ENCODE peak calls at places on chromosome 13, in eight cellular contexts. One of them, this sample, is unnamed.

GRCh38 chr13:84315527-84315926 is 433.3 kb upstream of the SLITRK1 start:
- DNase-seq in ovary: no peak
- DNase-seq in OCI-LY7: no peak
- DNase-seq in AG09309: no peak
- DNase-seq in thyroid gland: no peak
- DNase-seq in foreskin fibroblast: no peak
- DNase-seq in lower leg skin: no peak
- DNase-seq in AG04450: no peak
- DNase-seq in this sample: no peak

GRCh38 chr13:32657309-32657708 is 71.1 kb downstream of the PDS5B start:
- DNase-seq in ovary: no peak
- DNase-seq in OCI-LY7: no peak
- DNase-seq in AG09309: no peak
- DNase-seq in thyroid gland: no peak
- DNase-seq in foreskin fibroblast: no peak
- DNase-seq in lower leg skin: no peak
- DNase-seq in AG04450: no peak
- DNase-seq in this sample: no peak

GRCh38 chr13:110113284-110113764 is 193.6 kb downstream of the COL4A1 start:
- DNase-seq in ovary: no peak
- DNase-seq in OCI-LY7: no peak
- DNase-seq in AG09309: no peak
- DNase-seq in thyroid gland: no peak
- DNase-seq in foreskin fibroblast: peak
- DNase-seq in lower leg skin: no peak
- DNase-seq in AG04450: no peak
- DNase-seq in this sample: no peak

GRCh38 chr13:77300176-77301141 is 26.4 kb downstream of the MYCBP2 start:
- DNase-seq in ovary: no peak
- DNase-seq in OCI-LY7: peak
- DNase-seq in AG09309: peak
- DNase-seq in thyroid gland: no peak
- DNase-seq in foreskin fibroblast: peak
- DNase-seq in lower leg skin: no peak
- DNase-seq in AG04450: peak
- DNase-seq in this sample: peak

GRCh38 chr13:80022146-80022545 is 318.8 kb downstream of the SPRY2 start:
- DNase-seq in ovary: no peak
- DNase-seq in OCI-LY7: no peak
- DNase-seq in AG09309: no peak
- DNase-seq in thyroid gland: no peak
- DNase-seq in foreskin fibroblast: peak
- DNase-seq in lower leg skin: no peak
- DNase-seq in AG04450: no peak
- DNase-seq in this sample: no peak

GRCh38 chr13:24161980-24162517 is 1.5 kb downstream of the SPATA13 start:
- DNase-seq in ovary: no peak
- DNase-seq in OCI-LY7: no peak
- DNase-seq in AG09309: no peak
- DNase-seq in thyroid gland: peak
- DNase-seq in foreskin fibroblast: no peak
- DNase-seq in lower leg skin: no peak
- DNase-seq in AG04450: no peak
- DNase-seq in this sample: no peak

GRCh38 chr13:24605923-24606372 is 74.3 kb upstream of the ATP12A start:
- DNase-seq in ovary: no peak
- DNase-seq in OCI-LY7: no peak
- DNase-seq in AG09309: peak
- DNase-seq in thyroid gland: no peak
- DNase-seq in foreskin fibroblast: peak
- DNase-seq in lower leg skin: no peak
- DNase-seq in AG04450: no peak
- DNase-seq in this sample: peak

GRCh38 chr13:106118050-106118449 is 417.4 kb downstream of the EFNB2 start:
- DNase-seq in ovary: no peak
- DNase-seq in OCI-LY7: no peak
- DNase-seq in AG09309: no peak
- DNase-seq in thyroid gland: no peak
- DNase-seq in foreskin fibroblast: peak
- DNase-seq in lower leg skin: no peak
- DNase-seq in AG04450: no peak
- DNase-seq in this sample: no peak

GRCh38 chr13:84400711-84401110 is 518.4 kb upstream of the SLITRK1 start:
- DNase-seq in ovary: no peak
- DNase-seq in OCI-LY7: no peak
- DNase-seq in AG09309: peak
- DNase-seq in thyroid gland: no peak
- DNase-seq in foreskin fibroblast: peak
- DNase-seq in lower leg skin: no peak
- DNase-seq in AG04450: peak
- DNase-seq in this sample: no peak

GRCh38 chr13:95113601-95114000 is 187.7 kb downstream of the ABCC4 start:
- DNase-seq in ovary: no peak
- DNase-seq in OCI-LY7: no peak
- DNase-seq in AG09309: no peak
- DNase-seq in thyroid gland: no peak
- DNase-seq in foreskin fibroblast: no peak
- DNase-seq in lower leg skin: no peak
- DNase-seq in AG04450: no peak
- DNase-seq in this sample: no peak

GRCh38 chr13:46479691-46480090 is 73.3 kb upstream of the LRCH1 start:
- DNase-seq in ovary: no peak
- DNase-seq in OCI-LY7: no peak
- DNase-seq in AG09309: no peak
- DNase-seq in thyroid gland: no peak
- DNase-seq in foreskin fibroblast: no peak
- DNase-seq in lower leg skin: no peak
- DNase-seq in AG04450: no peak
- DNase-seq in this sample: no peak

GRCh38 chr13:107644136-107644535 is 571.2 kb downstream of the LIG4 start:
- DNase-seq in ovary: no peak
- DNase-seq in OCI-LY7: no peak
- DNase-seq in AG09309: no peak
- DNase-seq in thyroid gland: no peak
- DNase-seq in foreskin fibroblast: no peak
- DNase-seq in lower leg skin: no peak
- DNase-seq in AG04450: no peak
- DNase-seq in this sample: no peak

DNA sequence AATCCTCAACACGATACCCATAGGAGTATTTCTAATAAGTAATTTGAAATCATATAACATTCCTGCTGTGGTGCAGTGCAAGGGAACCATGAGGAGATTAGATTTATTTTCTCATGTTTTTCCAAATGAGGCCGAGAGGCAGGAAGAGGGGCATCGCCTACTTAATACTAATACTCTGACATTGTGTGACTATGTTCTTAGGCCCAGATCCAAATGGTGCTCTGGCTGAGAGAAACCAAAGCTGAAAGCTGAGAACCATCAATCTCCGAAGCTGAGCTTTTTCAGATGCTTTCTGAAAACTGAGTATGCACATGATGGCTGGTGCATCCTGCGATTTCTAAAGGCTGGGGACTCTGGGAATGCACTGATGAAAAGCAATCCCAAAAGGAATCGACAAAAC is 248.0 kb upstream of the MAB21L1 start:
- DNase-seq in ovary: no peak
- DNase-seq in OCI-LY7: no peak
- DNase-seq in AG09309: no peak
- DNase-seq in thyroid gland: no peak
- DNase-seq in foreskin fibroblast: peak
- DNase-seq in lower leg skin: no peak
- DNase-seq in AG04450: no peak
- DNase-seq in this sample: no peak
- H3K4me3 ChIP-seq in ovary: no peak
- H3K4me3 ChIP-seq in OCI-LY7: no peak
- H3K4me3 ChIP-seq in AG09309: no peak
- H3K4me3 ChIP-seq in thyroid gland: no peak
- H3K4me3 ChIP-seq in foreskin fibroblast: no peak
- H3K4me3 ChIP-seq in lower leg skin: no peak
- H3K4me3 ChIP-seq in AG04450: no peak
- H3K4me3 ChIP-seq in this sample: no peak

GRCh38 chr13:36847541-36848045 is 28.6 kb downstream of the RFXAP start:
- DNase-seq in ovary: no peak
- DNase-seq in OCI-LY7: no peak
- DNase-seq in AG09309: no peak
- DNase-seq in thyroid gland: no peak
- DNase-seq in foreskin fibroblast: no peak
- DNase-seq in lower leg skin: no peak
- DNase-seq in AG04450: no peak
- DNase-seq in this sample: no peak

GRCh38 chr13:36850790-36851438 is 31.9 kb downstream of the RFXAP start:
- DNase-seq in ovary: no peak
- DNase-seq in OCI-LY7: peak
- DNase-seq in AG09309: no peak
- DNase-seq in thyroid gland: no peak
- DNase-seq in foreskin fibroblast: no peak
- DNase-seq in lower leg skin: no peak
- DNase-seq in AG04450: no peak
- DNase-seq in this sample: peak

DNA sequence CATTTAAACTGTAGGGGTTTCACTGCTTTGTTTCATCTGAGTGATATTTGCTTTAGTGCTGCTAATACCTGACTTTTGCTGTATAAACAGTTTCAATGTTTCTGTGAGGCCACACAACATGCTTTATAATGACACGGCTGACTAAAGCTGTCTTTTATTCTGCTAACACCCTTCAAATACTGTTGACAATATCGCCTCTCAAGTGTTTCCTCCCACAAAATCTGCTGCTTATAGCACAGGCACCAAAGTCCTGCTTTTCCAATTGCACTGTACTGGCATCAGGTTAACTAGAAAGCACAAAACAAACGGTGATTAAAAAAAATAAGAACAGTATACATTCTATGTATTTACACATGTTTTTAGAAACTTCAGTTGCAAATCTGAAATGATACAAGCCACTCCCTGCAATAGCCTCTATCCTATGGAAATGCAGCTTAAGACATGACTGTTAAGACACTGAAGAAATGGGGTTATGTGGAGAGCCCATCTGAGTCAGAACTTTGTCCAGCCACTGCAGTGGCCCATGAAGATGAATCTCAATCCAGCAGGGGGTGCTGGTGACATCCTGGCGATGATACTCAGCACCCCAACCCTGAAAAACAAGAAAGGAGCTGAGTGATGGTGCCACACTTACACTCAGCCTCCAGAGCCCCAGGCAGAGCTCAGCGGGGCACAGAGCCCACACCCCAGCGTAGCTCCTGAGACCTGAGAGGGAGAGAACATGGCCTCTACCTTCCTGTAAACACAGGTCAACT is 29.4 kb downstream of the RFXAP start:
- DNase-seq in ovary: no peak
- DNase-seq in OCI-LY7: peak
- DNase-seq in AG09309: no peak
- DNase-seq in thyroid gland: no peak
- DNase-seq in foreskin fibroblast: peak
- DNase-seq in lower leg skin: no peak
- DNase-seq in AG04450: no peak
- DNase-seq in this sample: peak
- TF ChIP-seq CTCF in ovary: no peak
- TF ChIP-seq CTCF in OCI-LY7: peak
- TF ChIP-seq CTCF in AG09309: peak
- TF ChIP-seq CTCF in thyroid gland: peak
- TF ChIP-seq CTCF in foreskin fibroblast: peak
- TF ChIP-seq CTCF in lower leg skin: no peak
- TF ChIP-seq CTCF in AG04450: peak
- TF ChIP-seq CTCF in this sample: peak

GRCh38 chr13:20823071-20823470 is 49.3 kb upstream of the EEF1AKMT1 start:
- DNase-seq in ovary: no peak
- DNase-seq in OCI-LY7: no peak
- DNase-seq in AG09309: no peak
- DNase-seq in thyroid gland: no peak
- DNase-seq in foreskin fibroblast: no peak
- DNase-seq in lower leg skin: no peak
- DNase-seq in AG04450: no peak
- DNase-seq in this sample: no peak
- H3K4me3 ChIP-seq in ovary: no peak
- H3K4me3 ChIP-seq in OCI-LY7: no peak
- H3K4me3 ChIP-seq in AG09309: no peak
- H3K4me3 ChIP-seq in thyroid gland: no peak
- H3K4me3 ChIP-seq in foreskin fibroblast: no peak
- H3K4me3 ChIP-seq in lower leg skin: no peak
- H3K4me3 ChIP-seq in AG04450: no peak
- H3K4me3 ChIP-seq in this sample: no peak

GRCh38 chr13:44385401-44385800 is 11.8 kb downstream of the SERP2 start:
- DNase-seq in ovary: no peak
- DNase-seq in OCI-LY7: no peak
- DNase-seq in AG09309: no peak
- DNase-seq in thyroid gland: no peak
- DNase-seq in foreskin fibroblast: no peak
- DNase-seq in lower leg skin: no peak
- DNase-seq in AG04450: no peak
- DNase-seq in this sample: no peak
- TF ChIP-seq CTCF in ovary: no peak
- TF ChIP-seq CTCF in OCI-LY7: no peak
- TF ChIP-seq CTCF in AG09309: no peak
- TF ChIP-seq CTCF in thyroid gland: no peak
- TF ChIP-seq CTCF in foreskin fibroblast: no peak
- TF ChIP-seq CTCF in lower leg skin: no peak
- TF ChIP-seq CTCF in AG04450: no peak
- TF ChIP-seq CTCF in this sample: no peak

GRCh38 chr13:102401305-102401704 is 543 bp downstream of the FGF14 start:
- DNase-seq in ovary: no peak
- DNase-seq in OCI-LY7: no peak
- DNase-seq in AG09309: no peak
- DNase-seq in thyroid gland: no peak
- DNase-seq in foreskin fibroblast: peak
- DNase-seq in lower leg skin: no peak
- DNase-seq in AG04450: no peak
- DNase-seq in this sample: no peak

GRCh38 chr13:102400619-102401125 is 1.2 kb downstream of the FGF14 start:
- DNase-seq in ovary: no peak
- DNase-seq in OCI-LY7: no peak
- DNase-seq in AG09309: no peak
- DNase-seq in thyroid gland: peak
- DNase-seq in foreskin fibroblast: peak
- DNase-seq in lower leg skin: no peak
- DNase-seq in AG04450: no peak
- DNase-seq in this sample: no peak

GRCh38 chr13:102401755-102402154 is at the start of gene FGF14:
- DNase-seq in ovary: no peak
- DNase-seq in OCI-LY7: no peak
- DNase-seq in AG09309: no peak
- DNase-seq in thyroid gland: no peak
- DNase-seq in foreskin fibroblast: no peak
- DNase-seq in lower leg skin: no peak
- DNase-seq in AG04450: no peak
- DNase-seq in this sample: no peak

GRCh38 chr13:102402292-102402691 is 444 bp upstream of the FGF14 start:
- DNase-seq in ovary: no peak
- DNase-seq in OCI-LY7: no peak
- DNase-seq in AG09309: no peak
- DNase-seq in thyroid gland: peak
- DNase-seq in foreskin fibroblast: peak
- DNase-seq in lower leg skin: no peak
- DNase-seq in AG04450: no peak
- DNase-seq in this sample: no peak

GRCh38 chr13:102399791-102400618 is 1.8 kb downstream of the FGF14 start:
- DNase-seq in ovary: no peak
- DNase-seq in OCI-LY7: no peak
- DNase-seq in AG09309: no peak
- DNase-seq in thyroid gland: peak
- DNase-seq in foreskin fibroblast: peak
- DNase-seq in lower leg skin: no peak
- DNase-seq in AG04450: no peak
- DNase-seq in this sample: no peak
- H3K4me3 ChIP-seq in ovary: peak
- H3K4me3 ChIP-seq in OCI-LY7: no peak
- H3K4me3 ChIP-seq in AG09309: peak
- H3K4me3 ChIP-seq in thyroid gland: no peak
- H3K4me3 ChIP-seq in foreskin fibroblast: peak
- H3K4me3 ChIP-seq in lower leg skin: peak
- H3K4me3 ChIP-seq in AG04450: peak
- H3K4me3 ChIP-seq in this sample: no peak

GRCh38 chr13:70964124-70964523 is 855.9 kb upstream of the KLHL1 start:
- DNase-seq in ovary: no peak
- DNase-seq in OCI-LY7: no peak
- DNase-seq in AG09309: no peak
- DNase-seq in thyroid gland: no peak
- DNase-seq in foreskin fibroblast: no peak
- DNase-seq in lower leg skin: no peak
- DNase-seq in AG04450: no peak
- DNase-seq in this sample: peak
- TF ChIP-seq CTCF in ovary: no peak
- TF ChIP-seq CTCF in OCI-LY7: peak
- TF ChIP-seq CTCF in AG09309: no peak
- TF ChIP-seq CTCF in thyroid gland: no peak
- TF ChIP-seq CTCF in foreskin fibroblast: no peak
- TF ChIP-seq CTCF in lower leg skin: no peak
- TF ChIP-seq CTCF in AG04450: peak
- TF ChIP-seq CTCF in this sample: peak

This sample was measured in GM12865.